ENCODE peak calls at places on chromosomes 2 and 18, in nine cellular contexts. B is astrocyte of the cerebellum, T is IMR-90, D is tibial nerve, F is chondrocyte, Y is endothelial cell, O is A673, W is brain microvascular endothelial cell, H is GM20000. Q is an unnamed sample.

GRCh38 chr2:174903243-174903513 is 102.0 kb downstream of the CHN1 start:
- DNase-seq in B (no peak), T (no peak), D (no peak), F (no peak), Y (no peak), O (no peak), W (no peak), H (no peak), Q (no peak)

GRCh38 chr2:72289283-72289682 is 141.6 kb upstream of the CYP26B1 start:
- DNase-seq in B (no peak), T (peak), D (no peak), F (no peak), Y (no peak), O (no peak), W (peak), H (no peak), Q (no peak)

GRCh38 chr2:120322329-120322728 is 23.6 kb upstream of the INHBB start:
- DNase-seq in B (no peak), T (no peak), D (no peak), F (no peak), Y (no peak), O (no peak), W (no peak), H (no peak), Q (no peak)

GRCh38 chr18:24491882-24492281 is 31.4 kb downstream of the HRH4 start:
- DNase-seq in B (no peak), T (no peak), D (no peak), F (no peak), Y (no peak), O (no peak), W (no peak), H (peak), Q (no peak)

GRCh38 chr2:151176661-151177060 is 85.0 kb downstream of the RBM43 start:
- DNase-seq in B (no peak), T (no peak), D (no peak), F (no peak), Y (no peak), O (no peak), W (no peak), H (no peak), Q (no peak)

GRCh38 chr2:169928463-169928864 is 101.2 kb downstream of the UBR3 start:
- DNase-seq in B (peak), T (peak), D (no peak), F (no peak), Y (no peak), O (peak), W (peak), H (peak), Q (no peak)

GRCh38 chr2:15506231-15506819 is 54.8 kb downstream of the NBAS start:
- DNase-seq in B (peak), T (peak), D (no peak), F (no peak), Y (no peak), O (no peak), W (peak), H (no peak), Q (no peak)

GRCh38 chr2:98381494-98381893 is 35.2 kb downstream of the CNGA3 start:
- DNase-seq in B (no peak), T (no peak), D (no peak), F (no peak), Y (no peak), O (no peak), W (no peak), H (no peak), Q (no peak)

GRCh38 chr2:44598731-44599529 is 237.2 kb downstream of the CAMKMT start:
- DNase-seq in B (no peak), T (no peak), D (no peak), F (no peak), Y (no peak), O (no peak), W (no peak), H (no peak), Q (no peak)

GRCh38 chr2:38215993-38216392 is 140.0 kb upstream of the CYP1B1 start:
- DNase-seq in B (no peak), T (no peak), D (no peak), F (no peak), Y (no peak), O (no peak), W (no peak), H (no peak), Q (no peak)

GRCh38 chr2:187877391-187877790 is 323.2 kb upstream of the TFPI start:
- DNase-seq in B (no peak), T (no peak), D (no peak), F (no peak), Y (no peak), O (no peak), W (no peak), H (no peak), Q (no peak)

GRCh38 chr2:74525717-74526648 is at the start of gene DQX1:
- DNase-seq in B (no peak), T (peak), D (no peak), F (peak), Y (no peak), O (peak), W (no peak), H (peak), Q (no peak)

GRCh38 chr2:238427435-238428162 is 872 bp downstream of the ASB1 start:
- DNase-seq in B (no peak), T (peak), D (no peak), F (no peak), Y (no peak), O (no peak), W (no peak), H (no peak), Q (no peak)

GRCh38 chr2:47344890-47345583 is 57.9 kb upstream of the MSH2 start:
- DNase-seq in B (peak), T (peak), D (no peak), F (no peak), Y (peak), O (peak), W (peak), H (no peak), Q (no peak)

GRCh38 chr2:73293534-73294171 is at the start of gene EGR4:
- DNase-seq in B (no peak), T (peak), D (no peak), F (no peak), Y (peak), O (peak), W (peak), H (peak), Q (no peak)

GRCh38 chr2:190948671-190949070 is 65.3 kb downstream of the STAT1 start:
- DNase-seq in B (peak), T (peak), D (no peak), F (no peak), Y (no peak), O (no peak), W (peak), H (no peak), Q (no peak)

GRCh38 chr2:66237470-66238354 is 197.2 kb upstream of the MEIS1 start:
- DNase-seq in B (no peak), T (peak), D (no peak), F (no peak), Y (no peak), O (no peak), W (no peak), H (no peak), Q (no peak)

GRCh38 chr2:234919711-234920110 is 32.1 kb upstream of the SH3BP4 start:
- DNase-seq in B (no peak), T (peak), D (no peak), F (no peak), Y (no peak), O (no peak), W (peak), H (no peak), Q (no peak)

GRCh38 chr2:232689152-232689910 is 7.8 kb upstream of the GIGYF2 start:
- DNase-seq in B (peak), T (peak), D (no peak), F (no peak), Y (no peak), O (peak), W (peak), H (no peak), Q (no peak)

GRCh38 chr2:133490412-133490958 is 77.8 kb downstream of the NCKAP5 start:
- DNase-seq in B (no peak), T (no peak), D (no peak), F (no peak), Y (no peak), O (no peak), W (no peak), H (no peak), Q (no peak)

GRCh38 chr2:226984461-226985226 is 148.8 kb downstream of the RHBDD1 start:
- DNase-seq in B (no peak), T (no peak), D (no peak), F (no peak), Y (no peak), O (peak), W (no peak), H (peak), Q (no peak)

GRCh38 chr2:226981731-226982373 is 146.0 kb downstream of the RHBDD1 start:
- DNase-seq in B (no peak), T (no peak), D (no peak), F (no peak), Y (no peak), O (no peak), W (no peak), H (no peak), Q (no peak)

GRCh38 chr2:226983891-226984290 is 148.0 kb downstream of the RHBDD1 start:
- DNase-seq in B (no peak), T (no peak), D (no peak), F (no peak), Y (no peak), O (no peak), W (no peak), H (no peak), Q (no peak)

DNA sequence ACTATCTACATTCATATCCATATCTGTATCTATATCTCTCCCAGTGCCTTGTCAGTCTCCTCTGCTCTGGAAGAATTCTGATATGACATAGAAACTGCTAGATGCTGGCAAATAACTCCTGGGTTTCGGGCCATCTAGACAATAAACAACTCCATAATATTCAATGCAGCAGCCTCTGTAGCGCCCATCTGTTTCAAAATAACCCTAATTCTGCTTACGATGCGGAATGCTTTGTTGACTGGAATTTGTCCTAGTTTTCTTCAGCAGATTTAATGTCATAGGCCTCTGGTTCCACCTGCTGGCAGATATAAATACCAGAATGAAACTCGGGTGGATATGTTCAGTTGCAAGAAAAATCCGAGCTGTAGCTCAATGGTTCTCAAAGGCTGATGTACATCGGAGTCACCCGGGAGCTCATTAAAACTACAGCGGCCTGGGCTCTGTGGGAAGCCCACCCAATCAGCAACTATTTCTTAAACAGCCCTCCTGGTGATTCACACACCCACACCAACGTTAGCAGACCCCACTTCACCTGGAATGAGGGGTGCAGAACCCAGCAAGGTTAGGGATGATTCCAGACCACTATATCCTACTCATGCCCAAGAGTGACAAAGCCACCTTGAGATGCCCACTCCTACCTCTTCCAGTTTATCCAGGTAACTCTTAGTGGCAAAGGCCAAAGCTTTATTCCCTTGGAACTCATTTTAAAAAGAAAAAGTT is 149.5 kb downstream of the RHBDD1 start:
- DNase-seq in B (peak), T (peak), D (no peak), F (no peak), Y (peak), O (peak), W (peak), H (peak), Q (no peak)
- TF ChIP-seq CTCF in B (peak), T (peak), D (peak), F (peak), Y (peak), O (peak), W (peak), H (peak), Q (peak)

DNA sequence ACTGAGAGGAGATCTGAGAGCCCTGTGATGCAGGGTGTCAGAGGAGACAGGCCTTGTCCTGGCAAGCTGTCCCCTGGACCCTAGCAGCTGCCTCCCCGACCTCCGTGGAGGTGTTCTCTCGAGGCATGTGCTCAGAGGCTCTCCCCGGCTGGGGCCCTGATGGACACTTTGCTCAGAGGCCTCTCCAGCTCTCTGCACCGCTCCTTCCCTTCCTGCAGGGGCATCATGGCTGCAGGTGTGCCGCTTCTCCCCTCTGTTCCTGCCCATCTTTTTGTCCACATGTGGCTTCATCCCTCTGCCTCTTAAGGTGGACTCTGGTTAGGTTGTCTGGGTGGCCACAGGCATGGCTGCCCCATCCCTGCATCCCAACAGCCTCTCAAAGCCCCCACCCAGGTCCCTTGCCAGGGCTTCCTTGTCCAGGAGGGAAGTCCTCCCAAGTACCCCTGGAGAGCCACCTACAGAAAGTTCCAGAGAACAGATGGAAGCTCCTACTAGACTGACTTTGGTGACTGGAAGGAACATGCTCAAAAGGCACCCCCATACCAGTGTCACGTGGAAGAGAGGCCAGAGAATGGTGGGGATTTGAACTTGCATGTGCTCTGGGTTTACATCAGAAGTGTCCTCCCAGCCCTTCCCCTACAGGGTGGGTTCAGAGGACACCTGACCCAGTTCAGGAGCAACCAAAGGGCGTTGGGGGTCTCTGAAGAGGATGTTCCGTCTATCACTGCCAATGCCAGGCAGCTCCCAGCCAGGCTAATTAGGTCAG is 120.4 kb downstream of the KLHL29 start:
- DNase-seq in B (no peak), T (no peak), D (no peak), F (no peak), Y (no peak), O (no peak), W (no peak), H (no peak), Q (no peak)
- TF ChIP-seq CTCF in B (no peak), T (no peak), D (no peak), F (peak), Y (no peak), O (peak), W (peak), H (no peak), Q (peak)

GRCh38 chr2:10126627-10127026 is 4.1 kb downstream of the RRM2 start:
- DNase-seq in B (no peak), T (peak), D (no peak), F (no peak), Y (no peak), O (no peak), W (peak), H (no peak), Q (no peak)

GRCh38 chr2:10123281-10123680 is 742 bp downstream of the RRM2 start:
- DNase-seq in B (no peak), T (no peak), D (no peak), F (peak), Y (no peak), O (no peak), W (no peak), H (no peak), Q (no peak)

GRCh38 chr2:10125842-10126596 is 3.5 kb downstream of the RRM2 start:
- DNase-seq in B (no peak), T (no peak), D (no peak), F (no peak), Y (no peak), O (no peak), W (no peak), H (no peak), Q (no peak)

GRCh38 chr2:10122500-10123280 is at the start of gene RRM2:
- DNase-seq in B (peak), T (peak), D (peak), F (peak), Y (peak), O (peak), W (peak), H (peak), Q (peak)

DNA sequence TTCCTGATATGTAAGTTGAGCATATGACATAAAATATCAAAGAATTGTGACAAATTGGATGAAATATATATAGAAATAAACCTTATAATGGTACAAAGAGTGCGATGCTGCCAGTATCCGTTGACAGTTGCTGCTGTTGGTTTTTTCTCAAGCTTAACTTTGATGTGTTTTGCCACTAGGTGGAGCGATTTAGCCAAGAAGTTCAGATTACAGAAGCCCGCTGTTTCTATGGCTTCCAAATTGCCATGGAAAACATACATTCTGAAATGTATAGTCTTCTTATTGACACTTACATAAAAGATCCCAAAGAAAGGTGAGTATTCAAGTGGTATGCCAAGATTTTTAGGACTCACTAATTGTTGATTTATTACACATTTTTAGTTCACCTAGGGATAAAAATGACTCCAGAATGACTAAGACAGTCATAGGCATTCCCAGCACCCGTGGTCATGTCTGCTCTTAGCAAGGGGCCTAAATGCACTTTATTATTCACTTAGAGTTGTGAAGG is 2.1 kb downstream of the RRM2 start:
- DNase-seq in B (peak), T (peak), D (no peak), F (no peak), Y (peak), O (peak), W (peak), H (peak), Q (no peak)
- TF ChIP-seq CTCF in B (peak), T (peak), D (peak), F (peak), Y (peak), O (peak), W (peak), H (peak), Q (peak)

GRCh38 chr2:100741880-100742814 is 77.8 kb upstream of the NPAS2 start:
- DNase-seq in B (peak), T (peak), D (no peak), F (no peak), Y (no peak), O (no peak), W (peak), H (no peak), Q (no peak)
- TF ChIP-seq CTCF in B (no peak), T (no peak), D (no peak), F (peak), Y (no peak), O (no peak), W (no peak), H (no peak), Q (no peak)

GRCh38 chr2:32627441-32627900 is 379 bp upstream of the TTC27 start:
- DNase-seq in B (peak), T (peak), D (no peak), F (no peak), Y (peak), O (peak), W (peak), H (no peak), Q (no peak)
- TF ChIP-seq CTCF in B (peak), T (no peak), D (no peak), F (peak), Y (no peak), O (peak), W (peak), H (no peak), Q (no peak)

GRCh38 chr2:176679306-176679705 is 410.1 kb downstream of the MTX2 start:
- DNase-seq in B (no peak), T (no peak), D (no peak), F (no peak), Y (no peak), O (peak), W (no peak), H (no peak), Q (no peak)
- TF ChIP-seq CTCF in B (no peak), T (no peak), D (no peak), F (no peak), Y (no peak), O (peak), W (no peak), H (no peak), Q (no peak)

DNA sequence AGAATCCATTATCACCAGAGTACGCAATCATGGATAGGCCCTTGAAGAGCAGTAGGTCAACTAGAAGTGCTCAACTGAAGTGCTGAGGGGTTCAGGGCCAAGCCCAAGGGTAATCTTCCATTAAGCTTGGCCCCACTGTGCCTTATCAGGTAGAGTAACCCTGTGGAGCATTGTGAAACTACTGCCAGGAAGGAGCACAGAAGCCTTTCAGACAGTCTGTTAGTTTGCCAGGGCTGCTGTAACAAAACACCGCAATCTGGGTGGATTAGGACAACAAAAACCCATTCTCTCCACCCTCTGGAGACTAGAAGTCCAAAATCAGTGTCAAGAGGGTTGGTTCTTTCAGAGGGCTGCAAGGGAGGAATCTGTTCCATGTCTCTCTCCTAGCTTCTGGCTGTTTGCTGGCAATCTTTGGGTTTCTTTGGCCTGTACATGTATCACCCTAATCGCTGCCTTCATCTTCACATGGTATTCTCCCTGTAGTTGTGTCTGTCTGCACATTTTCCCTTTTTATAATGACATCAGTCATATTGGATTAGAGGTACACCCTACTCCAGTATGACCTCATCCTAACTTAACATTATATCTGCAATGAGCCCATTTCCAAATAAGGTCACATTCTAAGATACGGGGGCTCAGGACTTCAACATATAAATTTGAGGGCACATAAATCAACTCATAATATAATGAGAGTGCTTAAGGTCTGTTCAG is 21.2 kb downstream of the VIT start:
- DNase-seq in B (no peak), T (no peak), D (no peak), F (no peak), Y (no peak), O (no peak), W (no peak), H (no peak), Q (no peak)
- TF ChIP-seq CTCF in B (no peak), T (no peak), D (no peak), F (no peak), Y (no peak), O (no peak), W (no peak), H (no peak), Q (no peak)

Q was measured in esophagus squamous epithelium.